ENCODE peak calls at places on chromosomes 13 and 19, in nine cellular contexts. O, N, U, H, K, X, Y, M and J are unnamed samples.

GRCh38 chr13:22455036-22455435 is 725.7 kb upstream of the SGCG start:
- DNase-seq in H (no peak), N (no peak), K (no peak), M (no peak), X (no peak), Y (no peak), U (no peak), O (no peak), J (no peak)

GRCh38 chr19:38514812-38515633 is 81.5 kb downstream of the RYR1 start:
- DNase-seq in O (peak; percentile 33), K (peak; percentile 91), X (peak; percentile 83), N (peak; percentile 94), M (peak; percentile 73), U (peak; percentile 42), H (peak; percentile 62), Y (peak; percentile 33), J (no peak)

GRCh38 chr19:18612772-18613588 is at the start of gene TMEM59L:
- DNase-seq in Y (no peak), U (no peak), O (no peak), K (peak; percentile 85), X (peak; percentile 77), M (no peak), H (no peak), N (peak; percentile 75), J (no peak)

GRCh38 chr13:71621152-71622124 is 245.6 kb downstream of the DACH1 start:
- DNase-seq in X (no peak), H (no peak), U (no peak), M (no peak), Y (no peak), O (no peak), K (no peak), N (no peak), J (no peak)

GRCh38 chr13:48782429-48782840 is 128.7 kb downstream of the CYSLTR2 start:
- DNase-seq in M (no peak), O (no peak), H (peak; percentile 56), K (no peak), U (no peak), X (no peak), Y (no peak), N (no peak), J (no peak)

GRCh38 chr19:3443840-3444694 is 36.3 kb downstream of the SMIM24 start:
- DNase-seq in Y (no peak), M (no peak), H (peak; percentile 29), X (peak; percentile 91), O (peak; percentile 15), K (no peak), N (peak; percentile 91), U (peak; percentile 78), J (no peak)

GRCh38 chr13:89923731-89924130 is 1423.8 kb upstream of the MIR17HG start:
- DNase-seq in X (no peak), K (no peak), M (no peak), H (peak; percentile 9), O (peak; percentile 30), U (no peak), N (no peak), Y (no peak), J (no peak)

GRCh38 chr13:97259787-97260641 is 37.9 kb downstream of the MBNL2 start:
- DNase-seq in K (no peak), U (no peak), M (peak; percentile 58), N (no peak), H (peak; percentile 71), X (no peak), O (peak; percentile 84), Y (peak; percentile 62), J (no peak)

GRCh38 chr13:98677398-98677797 is 75.1 kb downstream of the SLC15A1 start:
- DNase-seq in K (no peak), O (peak; percentile 94), Y (no peak), H (peak; percentile 71), X (no peak), N (no peak), M (no peak), U (no peak), J (no peak)

GRCh38 chr13:27022571-27023311 is 148.9 kb downstream of the USP12 start:
- DNase-seq in H (peak; percentile 20), N (peak; percentile 49), K (no peak), X (no peak), O (peak; percentile 71), M (no peak), Y (no peak), U (no peak), J (no peak)

GRCh38 chr19:28607066-28607583 is 605.8 kb downstream of the UQCRFS1 start:
- DNase-seq in O (no peak), U (no peak), X (no peak), H (no peak), M (no peak), Y (no peak), N (no peak), K (no peak), J (no peak)

GRCh38 chr13:39269004-39269403 is 230.7 kb downstream of the NHLRC3 start:
- DNase-seq in N (no peak), O (no peak), X (no peak), K (no peak), M (no peak), U (no peak), H (no peak), Y (no peak), J (no peak)

GRCh38 chr13:39274926-39275325 is 236.7 kb downstream of the NHLRC3 start:
- DNase-seq in O (no peak), K (no peak), M (no peak), N (no peak), X (no peak), Y (no peak), U (no peak), H (no peak), J (no peak)

GRCh38 chr13:39279077-39279476 is 240.8 kb downstream of the NHLRC3 start:
- DNase-seq in X (no peak), Y (no peak), O (no peak), N (no peak), H (no peak), U (no peak), M (no peak), K (no peak), J (no peak)

GRCh38 chr13:39269411-39269810 is 231.2 kb downstream of the NHLRC3 start:
- DNase-seq in Y (no peak), X (no peak), U (no peak), K (no peak), N (no peak), H (peak; percentile 37), O (peak; percentile 6), M (no peak), J (no peak)

GRCh38 chr13:39273953-39274352 is 235.7 kb downstream of the NHLRC3 start:
- DNase-seq in O (peak; percentile 14), N (peak; percentile 67), X (peak; percentile 28), H (peak; percentile 14), Y (peak; percentile 11), K (no peak), U (no peak), M (no peak), J (no peak)
- TF ChIP-seq CTCF in O (no peak), N (peak; percentile 67), X (peak; percentile 39), H (no peak), Y (peak; percentile 22), K (no peak), U (peak; percentile 46), M (no peak), J (no peak)

GRCh38 chr13:19151581-19152263 is 29.9 kb downstream of the TUBA3C start:
- DNase-seq in Y (no peak), N (no peak), U (no peak), O (no peak), X (no peak), M (no peak), K (no peak), H (no peak), J (no peak)

GRCh38 chr13:19152403-19152802 is 29.2 kb downstream of the TUBA3C start:
- DNase-seq in H (no peak), Y (no peak), K (no peak), N (no peak), U (no peak), M (no peak), X (no peak), O (no peak), J (no peak)

GRCh38 chr13:19154843-19155242 is 26.8 kb downstream of the TUBA3C start:
- DNase-seq in U (no peak), K (no peak), Y (no peak), H (no peak), O (no peak), X (no peak), N (no peak), M (no peak), J (no peak)

GRCh38 chr13:19155321-19155861 is 26.2 kb downstream of the TUBA3C start:
- DNase-seq in K (no peak), M (no peak), N (no peak), U (no peak), H (no peak), O (no peak), Y (no peak), X (no peak), J (no peak)

DNA sequence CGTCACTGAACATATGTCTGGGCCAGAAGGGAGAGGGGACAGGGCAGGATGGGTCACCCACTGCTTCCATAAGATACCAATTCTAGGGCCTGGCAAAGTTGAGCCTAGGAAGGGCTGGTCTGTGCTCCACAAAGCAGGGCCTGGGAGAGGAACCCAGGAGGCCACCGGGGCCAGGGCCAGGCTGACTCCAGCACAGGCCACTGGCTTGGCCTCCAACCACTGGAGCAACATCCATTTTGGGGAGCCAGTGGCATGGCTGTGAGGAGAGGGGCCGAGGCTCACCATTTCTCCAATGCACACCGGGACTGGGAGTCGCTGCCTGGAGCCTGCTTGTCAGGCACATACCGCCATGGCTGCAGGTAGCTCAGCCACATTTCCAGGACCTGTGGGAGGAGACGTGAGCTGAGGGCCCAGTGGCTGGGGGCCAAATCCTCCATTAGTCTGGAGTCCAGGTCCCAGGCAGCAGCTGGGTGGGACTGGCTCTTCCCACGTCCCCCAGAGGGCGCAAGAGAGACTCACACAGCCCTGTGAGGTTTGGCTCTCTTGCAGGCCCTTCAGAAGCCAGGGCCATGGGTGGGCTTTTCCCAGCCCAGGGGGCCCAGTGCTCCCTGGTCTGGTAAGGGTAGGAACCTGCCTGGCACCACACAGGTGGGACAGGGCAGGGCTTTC is 27.7 kb downstream of the TUBA3C start:
- DNase-seq in H (no peak), Y (no peak), M (no peak), U (no peak), N (no peak), X (no peak), O (no peak), K (no peak), J (no peak)
- TF ChIP-seq CTCF in H (no peak), Y (no peak), M (no peak), U (no peak), N (no peak), X (no peak), O (no peak), K (no peak), J (no peak)

GRCh38 chr13:37602743-37603381 is 4.3 kb upstream of the POSTN start:
- DNase-seq in O (peak; percentile 36), M (no peak), H (peak; percentile 63), N (no peak), X (no peak), Y (peak; percentile 52), U (no peak), K (no peak), J (no peak)
- TF ChIP-seq CTCF in O (peak; percentile 44), M (peak; percentile 45), H (peak; percentile 59), N (peak; percentile 75), X (peak; percentile 66), Y (peak; percentile 81), U (peak; percentile 75), K (no peak), J (no peak)

GRCh38 chr19:56547535-56547934 is 8.8 kb downstream of the ZFP28 start:
- DNase-seq in M (no peak), H (no peak), U (no peak), O (no peak), Y (no peak), K (no peak), X (peak; percentile 6), N (peak; percentile 65), J (no peak)
- TF ChIP-seq CTCF in M (no peak), H (peak; percentile 28), U (no peak), O (peak; percentile 17), Y (no peak), K (no peak), X (peak; percentile 27), N (peak; percentile 64), J (no peak)

GRCh38 chr19:10389863-10390262 is 9.5 kb upstream of the TYK2 start:
- DNase-seq in M (no peak), U (no peak), H (no peak), N (peak; percentile 79), K (peak; percentile 24), O (no peak), Y (no peak), X (peak; percentile 37), J (no peak)
- TF ChIP-seq CTCF in M (peak; percentile 9), U (no peak), H (peak; percentile 32), N (peak; percentile 63), K (no peak), O (peak; percentile 24), Y (peak; percentile 7), X (peak; percentile 38), J (no peak)